ENCODE peak calls at places on chromosomes 5 and 9, in six cellular contexts. E is H1, S is HepG2, F is GM12878, B is GM12892, M is K562. Z is an unnamed sample.

GRCh38 chr5:153827407-153827806 is 211.3 kb downstream of the FAM114A2 start:
- DNase-seq in E (no peak), S (no peak), F (no peak), B (no peak), M (no peak), Z (no peak)

GRCh38 chr9:91273853-91274552 is 87.7 kb downstream of the AUH start:
- DNase-seq in E (no peak), S (peak), F (no peak), B (no peak), M (no peak), Z (no peak)

GRCh38 chr5:107074991-107075390 is 595.7 kb downstream of the EFNA5 start:
- DNase-seq in E (no peak), S (no peak), F (no peak), B (no peak), M (no peak), Z (no peak)

GRCh38 chr9:86557063-86557766 is 203.0 kb upstream of the TUT7 start:
- DNase-seq in E (no peak), S (no peak), F (no peak), B (no peak), M (no peak), Z (no peak)

GRCh38 chr9:126499005-126499910 is 114.5 kb upstream of the LMX1B start:
- DNase-seq in E (peak), S (peak), F (no peak), B (peak), M (peak), Z (peak)

GRCh38 chr9:114172981-114173833 is 17.9 kb downstream of the COL27A1 start:
- DNase-seq in E (no peak), S (peak), F (no peak), B (no peak), M (no peak), Z (no peak)

GRCh38 chr9:94867281-94867841 is 140.9 kb downstream of the AOPEP start:
- DNase-seq in E (peak), S (peak), F (no peak), B (no peak), M (peak), Z (no peak)

GRCh38 chr5:13783731-13784130 is 160.8 kb downstream of the DNAH5 start:
- DNase-seq in E (no peak), S (no peak), F (no peak), B (no peak), M (no peak), Z (no peak)

GRCh38 chr5:100517301-100517974 is 17.7 kb upstream of the FAM174A start:
- DNase-seq in E (no peak), S (no peak), F (no peak), B (no peak), M (no peak), Z (no peak)

GRCh38 chr5:74396913-74397606 is 243.5 kb downstream of the ENC1 start:
- DNase-seq in E (no peak), S (peak), F (no peak), B (no peak), M (no peak), Z (no peak)

GRCh38 chr5:19322716-19323485 is 665.1 kb downstream of the CDH18 start:
- DNase-seq in E (no peak), S (no peak), F (no peak), B (no peak), M (peak), Z (no peak)

GRCh38 chr9:109904666-109905065 is 124.7 kb downstream of the PALM2AKAP2 start:
- DNase-seq in E (no peak), S (no peak), F (no peak), B (no peak), M (no peak), Z (no peak)

GRCh38 chr9:115992834-115993233 is 160.8 kb upstream of the PAPPA start:
- DNase-seq in E (no peak), S (no peak), F (no peak), B (no peak), M (no peak), Z (no peak)

GRCh38 chr5:173568703-173569102 is 47.7 kb downstream of the BOD1 start:
- DNase-seq in E (no peak), S (no peak), F (no peak), B (no peak), M (no peak), Z (no peak)

GRCh38 chr9:107471562-107471961 is 18.0 kb downstream of the KLF4 start:
- DNase-seq in E (no peak), S (no peak), F (no peak), B (no peak), M (no peak), Z (no peak)

GRCh38 chr5:69372394-69372793 is 2.8 kb downstream of the RAD17 start:
- DNase-seq in E (no peak), S (no peak), F (no peak), B (no peak), M (no peak), Z (no peak)

GRCh38 chr5:91170266-91170665 is 212.9 kb downstream of the ARRDC3 start:
- DNase-seq in E (no peak), S (no peak), F (no peak), B (no peak), M (no peak), Z (no peak)

GRCh38 chr5:42718591-42718990 is 38.0 kb upstream of the CCDC152 start:
- DNase-seq in E (no peak), S (no peak), F (peak), B (no peak), M (no peak), Z (peak)

GRCh38 chr9:21782207-21782606 is 20.2 kb upstream of the MTAP start:
- DNase-seq in E (no peak), S (no peak), F (no peak), B (no peak), M (no peak), Z (no peak)

GRCh38 chr9:109974143-109974917 is 194.3 kb downstream of the PALM2AKAP2 start:
- DNase-seq in E (no peak), S (no peak), F (peak), B (peak), M (no peak), Z (no peak)

GRCh38 chr9:92170848-92171247 is 55.6 kb upstream of the SPTLC1 start:
- DNase-seq in E (no peak), S (no peak), F (no peak), B (no peak), M (no peak), Z (no peak)

GRCh38 chr5:45512521-45512920 is 183.7 kb downstream of the HCN1 start:
- DNase-seq in E (no peak), S (no peak), F (no peak), B (no peak), M (no peak), Z (no peak)

GRCh38 chr9:86732514-86732913 is 214.8 kb downstream of the GAS1 start:
- DNase-seq in E (no peak), S (no peak), F (no peak), B (no peak), M (no peak), Z (no peak)

GRCh38 chr5:153496835-153497234 is 6.4 kb downstream of the GRIA1 start:
- DNase-seq in E (no peak), S (no peak), F (no peak), B (no peak), M (peak), Z (no peak)

GRCh38 chr5:43106290-43106638 is 14.4 kb upstream of the ZNF131 start:
- DNase-seq in E (no peak), S (no peak), F (no peak), B (no peak), M (no peak), Z (no peak)

GRCh38 chr9:83526901-83527300 is 11.3 kb downstream of the FRMD3 start:
- DNase-seq in E (no peak), S (peak), F (no peak), B (no peak), M (no peak), Z (no peak)

GRCh38 chr5:50853151-50853550 is 186.7 kb downstream of the PARP8 start:
- DNase-seq in E (no peak), S (no peak), F (peak), B (no peak), M (no peak), Z (no peak)
- TF ChIP-seq TAF1 in E (no peak), S (no peak), F (no peak), B (no peak), M (no peak), Z (no peak)

DNA sequence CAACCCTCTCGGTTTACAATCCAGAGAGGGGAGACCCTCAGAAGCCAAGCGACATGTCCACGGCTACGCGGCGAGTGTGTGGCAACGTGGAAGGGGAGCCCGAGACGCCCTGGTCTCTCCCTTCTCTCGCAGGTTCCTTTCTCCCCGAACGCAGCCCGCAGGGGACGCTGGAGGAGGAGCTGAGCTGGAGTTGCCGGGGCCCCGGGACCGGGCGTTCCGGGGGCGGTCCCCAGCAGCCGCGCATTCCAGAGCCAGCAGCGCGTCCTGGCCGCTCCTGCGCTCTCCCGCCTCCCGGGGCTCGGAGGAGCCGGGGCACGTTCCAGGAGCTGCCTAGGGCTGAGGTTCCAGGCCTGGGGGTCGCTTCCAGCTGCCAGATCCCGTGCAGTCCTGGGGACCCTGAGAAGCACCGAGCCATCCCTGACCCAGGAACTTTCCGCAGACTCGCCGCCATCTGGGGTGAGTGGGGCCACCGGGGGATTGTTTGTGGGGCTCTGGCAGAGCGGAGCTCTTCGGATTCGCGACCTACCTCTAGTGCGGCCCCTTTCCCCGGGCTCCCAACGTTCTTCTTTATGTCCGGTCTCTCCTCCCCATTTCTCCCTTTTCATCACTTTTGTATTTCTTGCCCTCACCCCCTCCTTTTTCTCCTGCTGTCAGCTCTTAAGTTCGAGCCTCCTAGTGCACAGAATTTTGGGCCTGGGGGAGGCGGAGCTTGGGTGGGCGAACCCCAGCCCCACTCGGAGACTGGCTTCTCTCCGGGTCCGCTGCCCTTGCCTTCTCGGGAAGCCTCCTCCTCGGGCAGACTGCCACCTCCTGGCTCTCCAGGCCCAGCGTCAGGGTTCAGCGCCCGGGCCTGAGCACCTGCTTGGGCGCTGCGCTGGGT is at the start of gene SMIM3:
- DNase-seq in E (peak), S (peak), F (no peak), B (no peak), M (peak), Z (no peak)
- TF ChIP-seq POLR2A in E (peak), S (peak), F (peak), B (no peak), M (peak), Z (no peak)

GRCh38 chr5:1514027-1514818 is 9.5 kb downstream of the LPCAT1 start:
- DNase-seq in E (no peak), S (no peak), F (no peak), B (no peak), M (no peak), Z (no peak)

GRCh38 chr5:1511651-1512540 is 11.9 kb downstream of the LPCAT1 start:
- DNase-seq in E (peak), S (no peak), F (no peak), B (no peak), M (no peak), Z (peak)

GRCh38 chr5:1511037-1511436 is 12.7 kb downstream of the LPCAT1 start:
- DNase-seq in E (peak), S (no peak), F (no peak), B (no peak), M (no peak), Z (peak)

GRCh38 chr5:1513326-1514026 is 10.3 kb downstream of the LPCAT1 start:
- DNase-seq in E (no peak), S (no peak), F (no peak), B (no peak), M (no peak), Z (no peak)

GRCh38 chr5:1512541-1513291 is 11.0 kb downstream of the LPCAT1 start:
- DNase-seq in E (peak), S (no peak), F (no peak), B (no peak), M (no peak), Z (peak)
- TF ChIP-seq TAF1 in E (no peak), S (no peak), F (no peak), B (no peak), M (no peak), Z (no peak)

DNA sequence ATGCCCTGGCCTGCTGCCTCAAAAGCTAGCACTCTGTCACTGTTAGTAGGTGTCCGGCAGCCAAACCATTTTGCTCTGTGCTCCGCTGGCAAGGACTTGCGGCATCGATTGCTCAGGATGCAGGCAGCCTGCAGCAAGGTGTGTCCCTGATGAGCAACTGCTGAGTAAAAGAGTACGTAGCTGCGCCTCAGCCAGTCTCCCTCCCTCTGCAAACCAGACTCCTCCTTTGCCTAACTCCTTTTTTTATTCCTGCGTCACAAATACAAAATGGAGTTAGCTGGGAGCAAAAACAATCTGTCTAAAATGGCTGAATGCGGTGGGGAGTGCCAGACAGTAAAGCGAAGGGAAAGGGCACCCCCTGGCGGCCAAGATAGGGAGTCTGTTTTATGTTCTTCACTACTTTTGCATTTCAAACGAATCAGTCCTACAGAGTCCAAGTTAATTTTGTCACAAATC is 61.1 kb downstream of the DIAPH1 start:
- DNase-seq in E (peak), S (peak), F (peak), B (no peak), M (peak), Z (no peak)
- TF ChIP-seq POLR2A in E (peak), S (no peak), F (peak), B (no peak), M (no peak), Z (no peak)

GRCh38 chr5:139984816-139985215 is 58.3 kb downstream of the NRG2 start:
- DNase-seq in E (no peak), S (no peak), F (no peak), B (no peak), M (no peak), Z (no peak)

GRCh38 chr5:139982157-139982974 is 60.7 kb downstream of the NRG2 start:
- DNase-seq in E (no peak), S (no peak), F (no peak), B (no peak), M (no peak), Z (no peak)

GRCh38 chr5:139982975-139983240 is 60.2 kb downstream of the NRG2 start:
- DNase-seq in E (no peak), S (no peak), F (no peak), B (no peak), M (no peak), Z (no peak)

GRCh38 chr5:139985733-139986132 is 57.4 kb downstream of the NRG2 start:
- DNase-seq in E (no peak), S (peak), F (peak), B (no peak), M (peak), Z (no peak)

GRCh38 chr5:139985290-139985689 is 57.8 kb downstream of the NRG2 start:
- DNase-seq in E (no peak), S (no peak), F (no peak), B (no peak), M (no peak), Z (no peak)
- TF ChIP-seq TAF1 in E (no peak), S (no peak), F (no peak), B (no peak), M (no peak), Z (no peak)

GRCh38 chr9:128499920-128500319 is 4.6 kb upstream of the GLE1 start:
- DNase-seq in E (no peak), S (no peak), F (no peak), B (no peak), M (no peak), Z (no peak)

GRCh38 chr9:128498911-128499310 is 5.6 kb upstream of the GLE1 start:
- DNase-seq in E (no peak), S (no peak), F (no peak), B (no peak), M (no peak), Z (no peak)

GRCh38 chr9:128505414-128505765 is 871 bp downstream of the GLE1 start:
- DNase-seq in E (no peak), S (no peak), F (no peak), B (no peak), M (no peak), Z (no peak)

GRCh38 chr9:128503870-128504269 is 649 bp upstream of the GLE1 start:
- DNase-seq in E (no peak), S (no peak), F (no peak), B (no peak), M (peak), Z (no peak)

GRCh38 chr9:128504485-128505413 is at the start of gene GLE1:
- DNase-seq in E (peak), S (peak), F (peak), B (peak), M (peak), Z (peak)
- TF ChIP-seq POLR2A in E (no peak), S (peak), F (peak), B (peak), M (peak), Z (peak)

DNA sequence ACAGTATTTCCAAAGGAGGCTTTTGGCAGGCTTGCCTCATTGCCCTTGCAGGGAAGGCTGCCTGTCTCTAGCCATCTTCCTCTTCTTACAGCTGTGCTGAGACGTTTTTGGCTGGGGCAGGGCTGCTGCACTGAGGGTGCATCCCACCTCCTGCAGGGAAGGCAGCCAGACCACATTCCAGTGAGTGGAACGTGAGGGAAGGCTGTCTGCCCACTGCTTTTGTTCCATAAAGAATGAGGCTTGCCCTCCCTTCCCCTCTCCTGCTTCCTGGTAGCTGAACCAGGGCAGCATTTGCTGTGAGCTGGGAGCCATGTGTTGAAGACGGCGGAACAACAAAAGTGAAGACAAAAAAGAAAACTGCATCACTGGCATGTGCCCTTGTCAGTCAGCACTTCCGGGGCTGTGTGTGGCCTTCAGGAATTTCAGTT is 16.8 kb downstream of the MGAT1 start:
- DNase-seq in E (peak), S (no peak), F (no peak), B (no peak), M (no peak), Z (no peak)
- TF ChIP-seq TAF1 in E (peak), S (no peak), F (no peak), B (no peak), M (no peak), Z (no peak)

GRCh38 chr5:171226096-171226495 is 83.0 kb upstream of the TLX3 start:
- DNase-seq in E (no peak), S (no peak), F (no peak), B (no peak), M (no peak), Z (no peak)
- TF ChIP-seq POLR2A in E (no peak), S (no peak), F (no peak), B (no peak), M (no peak), Z (no peak)

GRCh38 chr9:119368179-119368578 is 1.1 kb downstream of the BRINP1 start:
- DNase-seq in E (no peak), S (no peak), F (no peak), B (no peak), M (no peak), Z (no peak)
- TF ChIP-seq TAF1 in E (no peak), S (no peak), F (no peak), B (no peak), M (no peak), Z (no peak)

DNA sequence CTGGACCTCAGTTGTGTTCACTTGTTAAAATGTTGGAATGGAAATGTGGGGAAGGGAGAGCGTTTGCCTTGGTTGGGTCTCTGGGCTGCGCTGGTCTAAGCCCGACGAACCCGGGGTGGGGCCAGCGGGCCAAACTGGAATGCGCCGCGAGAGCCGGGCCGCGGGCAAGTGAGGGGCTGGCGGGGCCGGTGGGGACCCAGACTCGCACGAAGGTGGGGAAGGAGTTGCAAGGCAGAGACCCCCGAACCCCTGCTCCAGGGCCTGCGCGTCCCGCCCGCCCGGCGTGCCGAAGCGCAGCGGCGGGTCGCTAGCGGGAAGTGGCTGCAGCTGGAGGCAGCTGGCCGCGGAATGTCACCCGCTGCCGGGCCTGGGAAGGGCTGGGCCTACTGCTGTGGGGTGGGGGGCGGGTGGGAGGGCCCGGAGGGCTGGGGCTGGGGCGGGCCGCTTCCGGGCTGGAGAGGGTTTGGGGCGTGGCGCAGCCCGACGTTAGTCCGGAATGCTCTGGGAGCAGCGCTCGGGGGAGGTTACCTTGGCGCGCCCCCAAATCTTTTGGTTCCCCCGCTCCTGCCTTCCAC is 84.8 kb downstream of the DAB2IP start:
- DNase-seq in E (peak), S (no peak), F (no peak), B (no peak), M (peak), Z (no peak)
- TF ChIP-seq POLR2A in E (no peak), S (no peak), F (no peak), B (no peak), M (no peak), Z (no peak)